ENCODE peak calls at places on chromosomes 6 and 20, in five cellular contexts. S, Q, G, V and E are unnamed samples.

GRCh38 chr20:10040070-10040970 is 5.5 kb downstream of the ANKEF1 start:
- DNase-seq in Q (peak; percentile 57), G (peak; percentile 79), V (peak; percentile 13), S (no peak), E (no peak)

GRCh38 chr6:135311446-135312200 is 130.5 kb downstream of the MYB start:
- DNase-seq in S (no peak), V (no peak), Q (no peak), G (no peak), E (no peak)

GRCh38 chr6:132841967-132842366 is 27.6 kb downstream of the RPS12 start:
- DNase-seq in V (no peak), G (no peak), S (no peak), Q (no peak), E (no peak)

GRCh38 chr6:56840467-56841371 is 114.2 kb upstream of the BEND6 start:
- DNase-seq in Q (peak; percentile 65), G (peak; percentile 80), S (no peak), V (no peak), E (peak; percentile 60)

GRCh38 chr6:166488081-166488685 is 98.3 kb downstream of the RAMACL start:
- DNase-seq in Q (no peak), V (no peak), G (peak; percentile 43), S (no peak), E (no peak)

GRCh38 chr20:7146552-7147219 is 379.2 kb downstream of the BMP2 start:
- DNase-seq in Q (no peak), S (no peak), V (no peak), G (no peak), E (no peak)

GRCh38 chr20:51560550-51561307 is 18.2 kb upstream of the NFATC2 start:
- DNase-seq in S (no peak), V (no peak), G (no peak), Q (no peak), E (no peak)

GRCh38 chr6:169240125-169240524 is 13.5 kb downstream of the THBS2 start:
- DNase-seq in S (no peak), V (no peak), Q (no peak), G (no peak), E (no peak)

GRCh38 chr6:30793521-30794194 is 49.3 kb upstream of the IER3 start:
- DNase-seq in V (peak; percentile 59), G (peak; percentile 70), S (no peak), Q (peak; percentile 21), E (no peak)

GRCh38 chr6:168080397-168081077 is 1.5 kb upstream of the FRMD1 start:
- DNase-seq in Q (no peak), S (no peak), G (no peak), V (no peak), E (no peak)

GRCh38 chr20:11895832-11896484 is 21.7 kb upstream of the BTBD3 start:
- DNase-seq in G (peak; percentile 13), V (no peak), Q (no peak), S (no peak), E (no peak)